ENCODE peak calls at places on chromosome 11, in seven cellular contexts. H is naive thymus-derived CD4-positive, alpha-beta T cell; A is NCI-H1105 treated with DMSO at 0.1 percent for 48 hours; U is activated CD8-positive, alpha-beta memory T cell treated with anti-CD3 and anti-CD28 coated beads for 4 hours; Y is adrenal gland; C is NCI-H774; F is Calu3. T is an unnamed sample.
A peak's percentile ranks its signal among the peaks of the same experiment; 100 is the strongest.

GRCh38 chr11:92308366-92308765 is 83.7 kb downstream of the FAT3 start:
- DNase-seq in H (no peak), A (no peak), U (no peak), Y (no peak), C (no peak), F (no peak), T (no peak)

GRCh38 chr11:102111011-102111786 is 952 bp downstream of the YAP1 start:
- DNase-seq in H (no peak), A (no peak), U (no peak), Y (peak; percentile 84), C (no peak), F (peak; percentile 84), T (peak; percentile 78)

GRCh38 chr11:95153857-95154246 is 64.2 kb downstream of the ENDOD1 start:
- DNase-seq in H (no peak), A (no peak), U (no peak), Y (no peak), C (no peak), F (no peak), T (no peak)

GRCh38 chr11:368414-369335 is 624 bp upstream of the B4GALNT4 start:
- DNase-seq in H (no peak), A (no peak), U (no peak), Y (peak; percentile 26), C (no peak), F (peak; percentile 31), T (peak; percentile 26)

GRCh38 chr11:73962097-73962705 is 11.4 kb downstream of the DNAJB13 start:
- DNase-seq in H (no peak), A (no peak), U (no peak), Y (no peak), C (no peak), F (no peak), T (no peak)

GRCh38 chr11:129591527-129591926 is 215.9 kb downstream of the BARX2 start:
- DNase-seq in H (no peak), A (no peak), U (no peak), Y (no peak), C (no peak), F (no peak), T (no peak)

GRCh38 chr11:86416494-86416893 is 41.8 kb downstream of the CCDC81 start:
- DNase-seq in H (no peak), A (no peak), U (no peak), Y (no peak), C (no peak), F (no peak), T (no peak)

GRCh38 chr11:10450451-10451398 is 4.3 kb upstream of the AMPD3 start:
- DNase-seq in H (peak; percentile 47), A (no peak), U (no peak), Y (peak; percentile 62), C (peak; percentile 23), F (peak; percentile 85), T (no peak)

GRCh38 chr11:111843659-111844058 is 27.7 kb downstream of the ALG9 start:
- DNase-seq in H (no peak), A (no peak), U (no peak), Y (no peak), C (no peak), F (no peak), T (no peak)

GRCh38 chr11:59573216-59573615 is 42.4 kb downstream of the OSBP start:
- DNase-seq in H (no peak), A (no peak), U (no peak), Y (peak; percentile 54), C (no peak), F (no peak), T (no peak)

GRCh38 chr11:12211331-12212065 is 101.1 kb downstream of the MICAL2 start:
- DNase-seq in H (no peak), A (no peak), U (no peak), Y (no peak), C (peak; percentile 6), F (no peak), T (no peak)

GRCh38 chr11:69337211-69337721 is 43.3 kb downstream of the MYEOV start:
- DNase-seq in H (peak; percentile 55), A (no peak), U (peak; percentile 45), Y (no peak), C (peak; percentile 23), F (peak; percentile 12), T (no peak)

GRCh38 chr11:2927493-2927800 is 1.8 kb downstream of the PHLDA2 start:
- DNase-seq in H (no peak), A (no peak), U (no peak), Y (no peak), C (no peak), F (no peak), T (peak; percentile 20)

GRCh38 chr11:16982256-16982671 is 31.9 kb downstream of the PLEKHA7 start:
- DNase-seq in H (no peak), A (no peak), U (no peak), Y (peak; percentile 12), C (no peak), F (peak; percentile 55), T (no peak)

GRCh38 chr11:24575392-24575791 is 78.5 kb downstream of the LUZP2 start:
- DNase-seq in H (no peak), A (no peak), U (no peak), Y (no peak), C (no peak), F (no peak), T (no peak)

GRCh38 chr11:11513438-11513837 is 108.4 kb downstream of the GALNT18 start:
- DNase-seq in H (no peak), A (no peak), U (no peak), Y (no peak), C (no peak), F (no peak), T (no peak)

T was measured in left cardiac atrium.